ENCODE peak calls at places on chromosomes 2 and 18, in five cellular contexts. A is EL; O is caudate nucleus; X is stimulated activated naive CD4-positive, alpha-beta T cell; U is activated naive CD8-positive, alpha-beta T cell treated with anti-CD3 and anti-CD28 coated beads for 36 hours. N is an unnamed sample.

GRCh38 chr2:152718047-152718908 is at the start of gene ARL6IP6:
- DNase-seq in A (peak), O (peak), X (peak), U (peak), N (peak)

GRCh38 chr2:42385225-42385624 is 24.2 kb upstream of the COX7A2L start:
- DNase-seq in A (peak), O (no peak), X (no peak), U (no peak), N (peak)

GRCh38 chr2:152335016-152335850 is at the start of gene FMNL2:
- DNase-seq in A (peak), O (peak), X (peak), U (peak), N (peak)

GRCh38 chr18:56235061-56235772 is 403.2 kb downstream of the TXNL1 start:
- DNase-seq in A (no peak), O (no peak), X (no peak), U (no peak), N (no peak)

GRCh38 chr2:112152476-112153178 is 14.4 kb downstream of the FBLN7 start:
- DNase-seq in A (no peak), O (no peak), X (no peak), U (no peak), N (no peak)

GRCh38 chr2:235709969-235710879 is 216.4 kb downstream of the AGAP1 start:
- DNase-seq in A (no peak), O (peak), X (no peak), U (no peak), N (no peak)

GRCh38 chr2:403682-404081 is 115.8 kb upstream of the ALKAL2 start:
- DNase-seq in A (no peak), O (no peak), X (no peak), U (no peak), N (no peak)

GRCh38 chr2:15363142-15363541 is 198.0 kb downstream of the NBAS start:
- DNase-seq in A (peak), O (no peak), X (no peak), U (no peak), N (peak)

GRCh38 chr2:121532894-121533293 is 2.2 kb downstream of the RNU4ATAC start:
- DNase-seq in A (no peak), O (no peak), X (no peak), U (no peak), N (peak)

GRCh38 chr18:69957071-69957620 is 9.5 kb upstream of the CD226 start:
- DNase-seq in A (no peak), O (no peak), X (no peak), U (no peak), N (no peak)

GRCh38 chr2:48248251-48248933 is 281.6 kb upstream of the STON1 start:
- DNase-seq in A (peak), O (no peak), X (no peak), U (peak), N (peak)

GRCh38 chr2:240160291-240161086 is 20.0 kb upstream of the OTOS start:
- DNase-seq in A (no peak), O (no peak), X (no peak), U (no peak), N (no peak)

GRCh38 chr18:74368901-74369705 is 53.5 kb downstream of the C18orf63 start:
- DNase-seq in A (no peak), O (no peak), X (no peak), U (no peak), N (no peak)

GRCh38 chr2:176212276-176212675 is 23.8 kb downstream of the HOXD1 start:
- DNase-seq in A (no peak), O (no peak), X (no peak), U (no peak), N (no peak)

GRCh38 chr18:35616664-35617423 is 35.3 kb downstream of the GALNT1 start:
- DNase-seq in A (peak), O (no peak), X (peak), U (peak), N (peak)

GRCh38 chr18:76494181-76494540 is 881 bp downstream of the ZNF516 start:
- DNase-seq in A (peak), O (peak), X (peak), U (peak), N (peak)

GRCh38 chr2:6667326-6667725 is 198.4 kb downstream of the CMPK2 start:
- DNase-seq in A (no peak), O (no peak), X (no peak), U (no peak), N (no peak)

GRCh38 chr2:60047944-60048525 is 505.4 kb downstream of the BCL11A start:
- DNase-seq in A (no peak), O (no peak), X (no peak), U (no peak), N (no peak)

GRCh38 chr2:42068571-42069178 is 20.9 kb downstream of the PKDCC start:
- DNase-seq in A (no peak), O (no peak), X (no peak), U (no peak), N (peak)

GRCh38 chr2:62586981-62587380 is 81.0 kb upstream of the TMEM17 start:
- DNase-seq in A (no peak), O (no peak), X (no peak), U (no peak), N (peak)

GRCh38 chr18:76490701-76491171 is 4.3 kb downstream of the ZNF516 start:
- DNase-seq in A (peak), O (peak), X (peak), U (peak), N (peak)

GRCh38 chr2:152122161-152122560 is 23.3 kb upstream of the CACNB4 start:
- DNase-seq in A (no peak), O (no peak), X (no peak), U (no peak), N (no peak)

GRCh38 chr2:9984217-9984739 is 32.8 kb downstream of the GRHL1 start:
- DNase-seq in A (peak), O (no peak), X (no peak), U (peak), N (peak)

GRCh38 chr2:33086400-33087015 is 139.8 kb downstream of the LTBP1 start:
- DNase-seq in A (peak), O (no peak), X (no peak), U (no peak), N (peak)

GRCh38 chr2:46909771-46910419 is 5.7 kb downstream of the MCFD2 start:
- DNase-seq in A (peak), O (no peak), X (no peak), U (peak), N (peak)